ENCODE peak calls at places on chromosomes 11 and 22, in ten cellular contexts. U is foreskin keratinocyte; S is NCI-H460; B is HuH-7.5; Z is substantia nigra; V is body of pancreas; G is NCI-H524; T is T-helper 9 cell; E is naive thymus-derived CD4-positive, alpha-beta T cell; H is stimulated activated CD8-positive, alpha-beta memory T cell treated with anti-CD3 and anti-CD28 coated beads, Interleukin-15, amount 100 ng/mL, for 1 hour. O is an unnamed sample.

GRCh38 chr11:120686516-120686915 is 175.0 kb downstream of the GRIK4 start:
- DNase-seq in U (no peak), S (no peak), B (no peak), Z (no peak), V (no peak), G (no peak), T (no peak), E (no peak), H (no peak), O (no peak)

GRCh38 chr11:6724013-6724412 is 40.9 kb upstream of the MRPL17 start:
- DNase-seq in U (no peak), S (no peak), B (no peak), Z (no peak), V (no peak), G (no peak), T (no peak), E (no peak), H (no peak), O (no peak)

GRCh38 chr22:26406118-26406517 is 22.9 kb upstream of the ASPHD2 start:
- DNase-seq in U (no peak), S (no peak), B (no peak), Z (no peak), V (no peak), G (no peak), T (no peak), E (no peak), H (no peak), O (peak)

GRCh38 chr11:47966621-47967020 is 13.7 kb upstream of the PTPRJ start:
- DNase-seq in U (no peak), S (no peak), B (no peak), Z (no peak), V (no peak), G (no peak), T (no peak), E (no peak), H (no peak), O (no peak)

GRCh38 chr11:69650832-69651344 is 9.9 kb downstream of the CCND1 start:
- DNase-seq in U (no peak), S (no peak), B (no peak), Z (no peak), V (no peak), G (no peak), T (no peak), E (no peak), H (no peak), O (no peak)

GRCh38 chr11:121321614-121322243 is 29.2 kb downstream of the SC5D start:
- DNase-seq in U (peak), S (no peak), B (no peak), Z (peak), V (peak), G (peak), T (no peak), E (no peak), H (peak), O (peak)

GRCh38 chr22:42074846-42075245 is 798 bp downstream of the PHETA2 start:
- DNase-seq in U (no peak), S (no peak), B (no peak), Z (no peak), V (no peak), G (no peak), T (no peak), E (no peak), H (no peak), O (no peak)

GRCh38 chr22:31378123-31378522 is 21.3 kb upstream of the DRG1 start:
- DNase-seq in U (no peak), S (no peak), B (no peak), Z (no peak), V (no peak), G (no peak), T (no peak), E (no peak), H (no peak), O (peak)

GRCh38 chr11:134266841-134267251 is 9.3 kb upstream of the GLB1L3 start:
- DNase-seq in U (peak), S (peak), B (no peak), Z (no peak), V (no peak), G (no peak), T (no peak), E (no peak), H (no peak), O (peak)

GRCh38 chr11:65303542-65303941 is 11.1 kb upstream of the CDC42EP2 start:
- DNase-seq in U (no peak), S (no peak), B (no peak), Z (no peak), V (no peak), G (no peak), T (no peak), E (no peak), H (no peak), O (no peak)

GRCh38 chr22:25748704-25749103 is 6.7 kb downstream of the MYO18B start:
- DNase-seq in U (no peak), S (no peak), B (peak), Z (no peak), V (no peak), G (no peak), T (no peak), E (no peak), H (no peak), O (no peak)

GRCh38 chr11:68796779-68797178 is 44.9 kb downstream of the CPT1A start:
- DNase-seq in U (no peak), S (no peak), B (no peak), Z (peak), V (no peak), G (no peak), T (no peak), E (no peak), H (no peak), O (no peak)

GRCh38 chr22:18965526-18966421 is 29.7 kb upstream of the PRODH start:
- DNase-seq in U (no peak), S (no peak), B (no peak), Z (peak), V (no peak), G (no peak), T (no peak), E (no peak), H (no peak), O (no peak)

GRCh38 chr22:31327786-31328544 is 18.2 kb downstream of the PATZ1 start:
- DNase-seq in U (peak), S (no peak), B (no peak), Z (peak), V (no peak), G (no peak), T (no peak), E (no peak), H (no peak), O (no peak)

GRCh38 chr22:36244522-36245391 is 5.4 kb upstream of the APOL2 start:
- DNase-seq in U (no peak), S (no peak), B (no peak), Z (no peak), V (no peak), G (peak), T (no peak), E (no peak), H (no peak), O (peak)

GRCh38 chr11:35617687-35618496 is at the start of gene FJX1:
- DNase-seq in U (peak), S (peak), B (peak), Z (peak), V (peak), G (peak), T (no peak), E (no peak), H (no peak), O (peak)

GRCh38 chr22:48748860-48749554 is 1078.7 kb downstream of the BRD1 start:
- DNase-seq in U (no peak), S (no peak), B (no peak), Z (no peak), V (no peak), G (no peak), T (no peak), E (no peak), H (no peak), O (no peak)